ENCODE peak calls at places on chromosomes 4 and X, in four cellular contexts. J, U, N and X are unnamed samples.

GRCh38 chr4:30904593-30904992 is 184.4 kb downstream of the PCDH7 start:
- DNase-seq in J (no peak), U (no peak), N (no peak), X (no peak)

GRCh38 chr4:77994194-77994721 is 62.9 kb upstream of the FRAS1 start:
- DNase-seq in J (no peak), U (peak), N (peak), X (peak)

GRCh38 chr4:184807261-184807660 is 18.5 kb downstream of the ACSL1 start:
- DNase-seq in J (no peak), U (no peak), N (no peak), X (no peak)

GRCh38 chr4:11119474-11119873 is 309.2 kb downstream of the HS3ST1 start:
- DNase-seq in J (no peak), U (no peak), N (no peak), X (no peak)

GRCh38 chrX:154476821-154477220 is 2.3 kb downstream of the LAGE3 start:
- DNase-seq in J (no peak), U (no peak), N (no peak), X (no peak)

GRCh38 chr4:140044314-140044991 is 109.5 kb downstream of the MAML3 start:
- DNase-seq in J (no peak), U (no peak), N (no peak), X (no peak)

GRCh38 chr4:182293836-182294235 is 50.6 kb downstream of the TENM3 start:
- DNase-seq in J (no peak), U (no peak), N (no peak), X (no peak)

GRCh38 chr4:77092832-77093800 is 17.3 kb upstream of the CCNI start:
- DNase-seq in J (no peak), U (no peak), N (no peak), X (no peak)

GRCh38 chr4:156190606-156191005 is 236.9 kb upstream of the CTSO start:
- DNase-seq in J (no peak), U (no peak), N (peak), X (no peak)

GRCh38 chrX:134570899-134571298 is 87.4 kb downstream of the PLAC1 start:
- DNase-seq in J (no peak), U (no peak), N (no peak), X (no peak)

GRCh38 chr4:145001635-145002034 is 96.4 kb downstream of the ANAPC10 start:
- DNase-seq in J (no peak), U (no peak), N (no peak), X (no peak)

GRCh38 chrX:8760021-8760420 is 28.1 kb upstream of the ANOS1 start:
- DNase-seq in J (no peak), U (no peak), N (no peak), X (no peak)

GRCh38 chr4:107890779-107891178 is 40.6 kb upstream of the CYP2U1 start:
- DNase-seq in J (no peak), U (no peak), N (no peak), X (no peak)

GRCh38 chr4:172654482-172654881 is 514.1 kb upstream of the GALNT7 start:
- DNase-seq in J (no peak), U (peak), N (no peak), X (no peak)

GRCh38 chrX:47232197-47232802 is 509 bp upstream of the USP11 start:
- DNase-seq in J (no peak), U (no peak), N (no peak), X (no peak)

GRCh38 chr4:89283226-89283974 is 24.2 kb downstream of the GPRIN3 start:
- DNase-seq in J (no peak), U (no peak), N (peak), X (no peak)

GRCh38 chr4:82797048-82797590 is 1.5 kb downstream of the SCD5 start:
- DNase-seq in J (no peak), U (peak), N (no peak), X (no peak)

GRCh38 chrX:79138658-79139241 is 5.7 kb upstream of the GPR174 start:
- DNase-seq in J (no peak), U (no peak), N (no peak), X (no peak)

GRCh38 chrX:72716766-72717165 is 2.7 kb upstream of the PHKA1 start:
- DNase-seq in J (no peak), U (no peak), N (no peak), X (no peak)

GRCh38 chr4:58665649-58666048 is 1555.5 kb upstream of the IGFBP7 start:
- DNase-seq in J (no peak), U (no peak), N (no peak), X (no peak)

GRCh38 chr4:150664935-150665334 is 83.0 kb downstream of the MAB21L2 start:
- DNase-seq in J (no peak), U (no peak), N (no peak), X (no peak)

GRCh38 chrX:31038585-31039326 is 33.1 kb downstream of the FTHL17 start:
- DNase-seq in J (no peak), U (peak), N (peak), X (peak)

GRCh38 chr4:90245837-90246236 is 118.6 kb downstream of the CCSER1 start:
- DNase-seq in J (no peak), U (no peak), N (no peak), X (no peak)

GRCh38 chr4:80492761-80493160 is 157.2 kb downstream of the CFAP299 start:
- DNase-seq in J (no peak), U (no peak), N (no peak), X (no peak)

DNA sequence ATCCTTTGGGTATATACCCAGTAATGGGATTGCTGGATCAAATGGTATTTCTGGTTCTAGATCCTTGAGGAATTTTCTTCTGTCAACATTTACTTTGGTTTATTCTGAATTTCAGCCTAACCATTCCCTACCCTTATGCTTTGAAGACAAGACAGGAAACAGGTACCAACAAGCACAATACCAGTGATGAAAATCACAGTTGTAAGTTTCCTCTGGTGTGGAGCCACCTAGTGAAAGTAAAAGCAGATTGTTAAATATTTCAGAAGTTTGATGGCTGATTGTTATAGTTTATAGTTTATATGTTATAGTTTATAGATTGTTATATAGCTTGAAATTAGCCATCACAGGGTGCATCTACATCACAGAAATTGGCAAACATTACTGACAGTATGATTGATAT is 104.5 kb upstream of the AGA start:
- DNase-seq in J (no peak), U (no peak), N (peak), X (no peak)
- TF ChIP-seq CTCF in J (peak), U (no peak), N (peak), X (peak)

DNA sequence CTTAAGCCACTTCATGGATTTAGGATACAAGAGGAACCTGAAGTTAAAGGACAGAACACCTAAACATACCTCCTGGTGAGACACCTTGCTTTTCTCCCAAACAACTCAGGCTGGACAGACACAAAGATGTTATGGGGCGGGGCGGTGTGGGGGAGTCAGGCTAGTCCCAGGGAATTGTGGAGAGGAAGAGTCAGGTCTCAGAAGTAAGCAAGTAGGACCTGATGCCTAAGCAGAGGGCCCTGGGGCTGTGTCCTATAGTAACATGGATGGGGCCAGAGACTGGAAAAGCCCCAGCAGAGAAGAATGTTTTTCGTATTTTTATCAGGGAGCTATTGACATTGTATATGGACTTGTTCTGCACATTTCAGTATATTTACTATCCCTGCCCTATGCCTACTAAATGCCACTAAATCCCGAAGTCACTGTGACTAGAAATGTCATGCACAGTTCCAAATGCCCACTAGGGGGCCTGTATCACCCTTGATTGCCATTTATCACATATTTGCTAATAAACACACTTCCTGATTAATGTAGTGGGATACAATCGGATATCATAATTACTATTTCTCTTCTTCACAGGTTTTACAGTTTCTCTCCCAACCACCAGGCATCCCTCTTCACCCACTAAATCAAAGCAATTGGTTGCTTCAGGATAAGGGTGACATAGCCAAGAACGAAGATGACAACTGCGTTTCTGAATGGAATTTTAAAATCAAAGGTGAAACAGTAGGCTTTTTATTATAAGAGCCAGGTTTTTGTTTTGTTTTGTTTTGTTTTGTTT is 23.8 kb upstream of the ARHGAP10 start:
- DNase-seq in J (no peak), U (peak), N (peak), X (no peak)
- TF ChIP-seq CTCF in J (peak), U (peak), N (peak), X (peak)

GRCh38 chr4:111755571-111755970 is 389.7 kb upstream of the FAM241A start:
- DNase-seq in J (no peak), U (no peak), N (no peak), X (no peak)
- TF ChIP-seq CTCF in J (no peak), U (no peak), N (no peak), X (no peak)

GRCh38 chr4:141375855-141376254 is 155.2 kb downstream of the ZNF330 start:
- DNase-seq in J (no peak), U (peak), N (peak), X (peak)
- TF ChIP-seq CTCF in J (no peak), U (peak), N (peak), X (peak)

GRCh38 chr4:102616661-102617060 is 115.5 kb downstream of the NFKB1 start:
- DNase-seq in J (no peak), U (peak), N (no peak), X (no peak)

GRCh38 chr4:102625232-102625930 is 124.2 kb downstream of the NFKB1 start:
- DNase-seq in J (no peak), U (peak), N (peak), X (peak)

GRCh38 chr4:102623622-102624021 is 122.5 kb downstream of the NFKB1 start:
- DNase-seq in J (no peak), U (peak), N (peak), X (no peak)

GRCh38 chr4:102620697-102621497 is 119.7 kb downstream of the NFKB1 start:
- DNase-seq in J (no peak), U (peak), N (peak), X (peak)
- TF ChIP-seq CTCF in J (peak), U (peak), N (peak), X (peak)

GRCh38 chr4:113761682-113762060 is at the start of gene CAMK2D:
- DNase-seq in J (peak), U (peak), N (peak), X (peak)
- TF ChIP-seq CTCF in J (peak), U (peak), N (peak), X (peak)